ENCODE peak calls at places on chromosomes 5 and 9, in seven cellular contexts. Q is heart left ventricle, V is stomach, R is retinal pigment epithelial cell, K is glutamatergic neuron, S is fibroblast of the aortic adventitia, P is lung. H is an unnamed sample.

GRCh38 chr5:133387091-133387490 is 225.2 kb downstream of the FSTL4 start:
- DNase-seq in V (no peak), Q (no peak), K (no peak), P (no peak), S (no peak), R (no peak), H (no peak)

GRCh38 chr9:21968331-21969010 is 25.7 kb downstream of the CDKN2A start:
- DNase-seq in V (no peak), K (peak), R (no peak), Q (no peak), P (no peak), S (no peak), H (no peak)

GRCh38 chr5:118791986-118792734 is 196.2 kb downstream of the DTWD2 start:
- DNase-seq in R (peak), S (peak), P (no peak), V (peak), Q (no peak), K (no peak), H (no peak)

GRCh38 chr5:9829621-9830020 is 199.5 kb upstream of the TAS2R1 start:
- DNase-seq in S (no peak), V (no peak), K (no peak), R (no peak), P (no peak), Q (no peak), H (no peak)

GRCh38 chr5:137164961-137165360 is 334.2 kb downstream of the SPOCK1 start:
- DNase-seq in Q (no peak), K (no peak), R (no peak), V (no peak), S (no peak), P (no peak), H (no peak)

GRCh38 chr5:59799668-59800374 is 93.7 kb downstream of the PDE4D start:
- DNase-seq in S (peak), P (no peak), K (no peak), Q (no peak), V (no peak), R (no peak), H (no peak)

GRCh38 chr5:74120585-74120984 is 494.6 kb downstream of the ARHGEF28 start:
- DNase-seq in V (no peak), K (no peak), P (no peak), R (no peak), S (no peak), Q (no peak), H (no peak)

GRCh38 chr5:179375966-179376365 is 30.7 kb upstream of the ADAMTS2 start:
- DNase-seq in K (no peak), V (no peak), P (no peak), Q (no peak), R (no peak), S (no peak), H (no peak)

GRCh38 chr9:38062498-38063362 is 6.3 kb downstream of the SHB start:
- DNase-seq in K (no peak), R (peak), P (no peak), V (no peak), S (peak), Q (no peak), H (no peak)

GRCh38 chr5:172585114-172585513 is 55.9 kb upstream of the NEURL1B start:
- DNase-seq in Q (peak), R (no peak), P (no peak), S (no peak), V (no peak), K (no peak), H (no peak)

GRCh38 chr9:33220681-33221567 is 19.0 kb upstream of the SPINK4 start:
- DNase-seq in Q (peak), P (no peak), S (no peak), K (no peak), R (no peak), V (no peak), H (no peak)

GRCh38 chr5:16544607-16545374 is 72.0 kb downstream of the RETREG1 start:
- DNase-seq in P (no peak), V (no peak), R (no peak), S (no peak), Q (no peak), K (no peak), H (no peak)

GRCh38 chr9:4762889-4763521 is 22.0 kb upstream of the AK3 start:
- DNase-seq in R (no peak), Q (peak), P (peak), V (no peak), S (no peak), K (peak), H (peak)

GRCh38 chr9:108676344-108676743 is 179.4 kb downstream of the ACTL7B start:
- DNase-seq in R (no peak), V (no peak), Q (no peak), K (no peak), P (no peak), S (no peak), H (no peak)

GRCh38 chr9:89714316-89714715 is 109.5 kb downstream of the GADD45G start:
- DNase-seq in R (no peak), S (no peak), Q (no peak), V (no peak), P (no peak), K (no peak), H (no peak)

GRCh38 chr5:152462021-152462721 is 57.1 kb upstream of the NMUR2 start:
- DNase-seq in Q (no peak), V (no peak), P (no peak), R (no peak), S (no peak), K (peak), H (no peak)

GRCh38 chr9:79637180-79637925 is 65.6 kb downstream of the TLE4 start:
- DNase-seq in V (no peak), K (no peak), Q (no peak), R (no peak), P (no peak), S (no peak), H (no peak)

GRCh38 chr5:149632311-149633251 is 51.3 kb downstream of the ARHGEF37 start:
- DNase-seq in P (no peak), S (peak), K (no peak), V (peak), Q (no peak), R (peak), H (no peak)

GRCh38 chr9:106218427-106218826 is 524.1 kb downstream of the TMEM38B start:
- DNase-seq in R (no peak), Q (no peak), V (no peak), S (no peak), P (no peak), K (no peak), H (no peak)

GRCh38 chr9:69671291-69671903 is 774 bp downstream of the APBA1 start:
- DNase-seq in P (no peak), Q (peak), K (no peak), V (no peak), R (no peak), S (peak), H (no peak)

GRCh38 chr5:86030753-86031152 is 587.0 kb upstream of the COX7C start:
- DNase-seq in S (no peak), P (no peak), R (no peak), V (no peak), K (no peak), Q (no peak), H (no peak)

GRCh38 chr5:148455055-148455675 is 71.4 kb downstream of the FBXO38 start:
- DNase-seq in K (no peak), P (no peak), Q (no peak), R (peak), V (no peak), S (no peak), H (no peak)

GRCh38 chr5:148458036-148458888 is 74.5 kb downstream of the FBXO38 start:
- DNase-seq in Q (no peak), P (no peak), V (no peak), S (no peak), R (no peak), K (no peak), H (no peak)

GRCh38 chr5:148454576-148454975 is 70.8 kb downstream of the FBXO38 start:
- DNase-seq in S (no peak), V (no peak), K (no peak), Q (no peak), R (no peak), P (no peak), H (no peak)

GRCh38 chr5:148459669-148460068 is 75.9 kb downstream of the FBXO38 start:
- DNase-seq in V (no peak), R (no peak), S (no peak), P (no peak), Q (no peak), K (no peak), H (no peak)

GRCh38 chr5:148457183-148457620 is 73.4 kb downstream of the FBXO38 start:
- DNase-seq in P (no peak), V (no peak), R (no peak), K (peak), S (no peak), Q (no peak), H (no peak)
- TF ChIP-seq CTCF in P (no peak), V (peak), R (peak), K (no peak), S (peak), Q (no peak), H (peak)

DNA sequence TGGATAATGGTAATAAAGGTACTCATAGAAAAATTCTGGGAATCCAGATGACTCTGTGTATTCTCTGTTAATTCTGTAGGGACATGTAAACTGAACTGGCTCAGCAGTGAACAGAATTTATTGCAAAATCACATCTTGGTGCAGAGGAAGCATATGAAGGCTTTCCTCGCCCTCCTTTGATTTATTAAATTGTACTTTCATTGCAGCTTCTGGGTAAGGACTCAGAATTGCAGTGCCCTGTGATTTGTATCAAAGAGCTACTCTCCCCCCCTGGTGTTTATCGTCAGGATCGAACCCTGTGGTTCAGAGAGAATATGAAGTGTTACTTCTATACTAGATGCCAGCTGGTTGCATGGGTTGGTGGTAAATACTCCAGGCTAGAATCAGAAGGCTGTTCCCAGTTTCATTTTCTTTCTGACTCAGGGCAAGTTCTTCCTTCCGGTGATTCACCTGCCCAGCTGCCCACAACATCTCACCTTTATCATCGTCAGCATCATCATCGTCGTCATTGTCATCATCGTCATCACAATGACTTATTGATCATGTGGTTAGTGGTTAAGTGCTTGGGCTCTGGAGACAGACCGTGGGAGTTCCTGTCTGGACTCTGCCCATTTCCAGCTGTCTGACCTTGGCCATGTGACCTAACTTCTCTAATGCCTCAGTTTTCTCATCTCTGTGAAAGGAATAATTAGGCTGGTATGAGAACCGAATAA is 238.8 kb downstream of the ARHGAP26 start:
- DNase-seq in R (no peak), K (no peak), S (peak), Q (no peak), P (no peak), V (peak), H (peak)
- TF ChIP-seq CTCF in R (no peak), K (no peak), S (no peak), Q (no peak), P (no peak), V (no peak), H (no peak)

GRCh38 chr9:125910286-125910685 is 163.1 kb downstream of the PBX3 start:
- DNase-seq in V (no peak), S (no peak), K (no peak), P (no peak), R (no peak), Q (no peak), H (no peak)
- TF ChIP-seq CTCF in V (no peak), S (no peak), K (no peak), P (no peak), R (no peak), Q (no peak), H (no peak)

GRCh38 chr5:4699592-4699991 is 440.5 kb upstream of the ADAMTS16 start:
- DNase-seq in K (no peak), R (no peak), V (no peak), S (no peak), Q (no peak), P (peak), H (no peak)
- TF ChIP-seq CTCF in K (no peak), R (no peak), V (no peak), S (no peak), Q (no peak), P (no peak), H (no peak)

GRCh38 chr5:95164869-95165268 is 120.0 kb downstream of the MCTP1 start:
- DNase-seq in S (no peak), R (no peak), Q (no peak), K (no peak), P (no peak), V (no peak), H (no peak)

GRCh38 chr5:95163079-95163478 is 121.8 kb downstream of the MCTP1 start:
- DNase-seq in K (no peak), V (no peak), R (no peak), S (no peak), P (no peak), Q (no peak), H (no peak)

GRCh38 chr5:95155888-95156287 is 129.0 kb downstream of the MCTP1 start:
- DNase-seq in Q (no peak), V (no peak), K (no peak), R (no peak), S (no peak), P (no peak), H (no peak)

GRCh38 chr5:95162231-95162992 is 122.5 kb downstream of the MCTP1 start:
- DNase-seq in K (no peak), R (no peak), S (no peak), Q (no peak), P (no peak), V (no peak), H (no peak)

DNA sequence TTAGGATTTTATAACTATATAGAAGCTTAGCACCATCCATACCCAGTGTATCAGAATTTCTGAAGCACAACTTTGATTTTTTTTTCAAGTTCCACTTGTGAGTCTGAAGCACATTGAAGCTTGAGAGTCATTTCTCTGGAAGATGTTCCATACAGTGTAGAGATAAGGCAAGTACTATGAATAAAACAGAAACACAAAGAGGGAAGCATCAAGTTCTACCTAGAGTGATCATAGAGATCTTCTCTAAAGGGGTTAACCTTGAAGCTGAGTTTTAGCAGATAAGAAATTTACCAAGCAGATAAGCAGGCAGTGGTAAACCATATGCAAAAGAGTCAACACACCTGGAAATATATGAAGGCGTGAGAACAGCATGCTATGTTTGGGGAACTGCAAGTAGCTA is 125.3 kb downstream of the MCTP1 start:
- DNase-seq in Q (no peak), P (no peak), K (no peak), S (no peak), V (no peak), R (no peak), H (no peak)
- TF ChIP-seq CTCF in Q (no peak), P (no peak), K (no peak), S (no peak), V (no peak), R (no peak), H (no peak)

GRCh38 chr9:15501803-15502202 is 9.0 kb downstream of the PSIP1 start:
- DNase-seq in Q (no peak), S (no peak), V (no peak), P (no peak), K (no peak), R (no peak), H (no peak)

GRCh38 chr9:15498246-15499018 is 12.3 kb downstream of the PSIP1 start:
- DNase-seq in R (no peak), Q (no peak), S (no peak), V (no peak), K (no peak), P (no peak), H (no peak)

GRCh38 chr9:15505927-15506326 is 4.8 kb downstream of the PSIP1 start:
- DNase-seq in Q (no peak), V (no peak), K (no peak), S (no peak), R (no peak), P (no peak), H (no peak)

GRCh38 chr9:15499108-15499507 is 11.7 kb downstream of the PSIP1 start:
- DNase-seq in Q (no peak), P (no peak), V (no peak), R (no peak), K (no peak), S (no peak), H (no peak)

GRCh38 chr9:15501179-15501578 is 9.6 kb downstream of the PSIP1 start:
- DNase-seq in P (no peak), Q (no peak), V (no peak), S (no peak), K (no peak), R (no peak), H (no peak)
- TF ChIP-seq CTCF in P (no peak), Q (no peak), V (no peak), S (peak), K (no peak), R (no peak), H (no peak)

DNA sequence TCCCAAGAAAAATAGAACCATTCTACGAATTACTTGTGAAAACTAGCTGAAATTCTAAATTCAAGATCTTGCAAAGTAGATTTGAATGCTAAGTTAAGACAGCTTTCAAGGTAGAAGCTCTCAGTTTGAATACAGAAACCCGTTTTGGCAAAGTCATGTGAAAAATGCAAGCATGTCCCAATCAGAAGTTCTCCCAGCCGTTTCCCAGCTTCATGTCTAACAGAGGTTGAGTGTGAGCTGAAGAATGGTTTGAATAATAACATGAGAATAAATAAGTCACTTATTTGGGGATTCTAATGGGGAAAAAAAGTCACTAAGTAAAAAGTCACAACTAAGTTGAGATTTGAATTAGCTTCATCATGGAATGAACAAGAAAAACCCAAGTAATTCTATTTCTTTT is 152.5 kb upstream of the MAP3K1 start:
- DNase-seq in P (no peak), Q (no peak), K (no peak), S (no peak), R (no peak), V (no peak), H (no peak)
- TF ChIP-seq CTCF in P (no peak), Q (no peak), K (no peak), S (no peak), R (no peak), V (no peak), H (no peak)

GRCh38 chr9:84785766-84786547 is 116.4 kb downstream of the NTRK2 start:
- DNase-seq in V (no peak), K (no peak), Q (no peak), P (no peak), R (no peak), S (no peak), H (no peak)
- TF ChIP-seq CTCF in V (no peak), K (peak), Q (peak), P (no peak), R (no peak), S (no peak), H (no peak)

DNA sequence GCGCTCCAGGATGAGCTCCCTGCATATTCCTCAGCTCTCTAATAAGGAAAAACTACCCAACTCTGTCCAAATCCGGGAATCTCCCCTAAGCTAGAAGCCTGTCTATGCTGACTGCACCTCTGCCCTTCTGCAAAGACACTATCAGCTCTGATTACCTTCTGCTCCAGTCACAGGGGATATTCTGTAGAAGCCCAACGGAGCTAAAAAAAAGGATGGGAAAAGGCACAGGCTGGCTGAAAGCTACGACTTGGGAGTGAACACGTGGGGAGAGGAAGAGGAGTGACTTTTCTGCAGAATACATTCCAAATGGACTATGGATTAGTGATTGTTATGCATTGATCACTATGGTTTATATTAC is 50.7 kb downstream of the IARS1 start:
- DNase-seq in S (no peak), P (no peak), V (no peak), Q (no peak), K (no peak), R (no peak), H (no peak)
- TF ChIP-seq CTCF in S (no peak), P (no peak), V (no peak), Q (no peak), K (no peak), R (no peak), H (no peak)